ENCODE peak calls at places on chromosomes 7 and 10, in five cellular contexts. D is choroid plexus epithelial cell, I is heart left ventricle, F is body of pancreas, W is CD14-positive monocyte. M is an unnamed sample.

GRCh38 chr10:6624392-6624791 is 44.3 kb upstream of the PRKCQ start:
- DNase-seq in D (no peak), I (no peak), F (no peak), W (no peak), M (no peak)

GRCh38 chr10:30034433-30035137 is 24.8 kb downstream of the JCAD start:
- DNase-seq in D (no peak), I (no peak), F (no peak), W (no peak), M (no peak)

GRCh38 chr7:90593205-90593604 is 2.9 kb upstream of the CDK14 start:
- DNase-seq in D (peak; percentile 56), I (no peak), F (no peak), W (no peak), M (no peak)

GRCh38 chr10:30671011-30671616 is 41.6 kb upstream of the LYZL2 start:
- DNase-seq in D (peak; percentile 92), I (peak; percentile 26), F (peak; percentile 39), W (no peak), M (peak; percentile 48)

GRCh38 chr10:88236121-88236743 is 346.9 kb downstream of the RNLS start:
- DNase-seq in D (no peak), I (no peak), F (no peak), W (no peak), M (no peak)

GRCh38 chr7:33789871-33790270 is 115.5 kb upstream of the BMPER start:
- DNase-seq in D (peak; percentile 49), I (no peak), F (no peak), W (no peak), M (no peak)

GRCh38 chr7:44189286-44189992 is at the start of gene GCK:
- DNase-seq in D (no peak), I (no peak), F (peak; percentile 56), W (no peak), M (no peak)

GRCh38 chr7:157522189-157522588 is 185.4 kb downstream of the DNAJB6 start:
- DNase-seq in D (no peak), I (no peak), F (no peak), W (peak; percentile 6), M (no peak)

GRCh38 chr10:130138479-130138866 is 2.3 kb downstream of the GLRX3 start:
- DNase-seq in D (peak; percentile 63), I (no peak), F (no peak), W (no peak), M (no peak)

GRCh38 chr10:3136763-3137611 is 35.6 kb downstream of the PITRM1 start:
- DNase-seq in D (no peak), I (peak; percentile 59), F (peak; percentile 26), W (no peak), M (peak; percentile 63)

GRCh38 chr10:33196710-33197406 is 137.6 kb downstream of the NRP1 start:
- DNase-seq in D (no peak), I (peak; percentile 40), F (peak; percentile 34), W (no peak), M (peak; percentile 50)

GRCh38 chr7:32140540-32140939 is 70.3 kb upstream of the PDE1C start:
- DNase-seq in D (no peak), I (no peak), F (no peak), W (no peak), M (no peak)

GRCh38 chr7:121133444-121133843 is 144.9 kb downstream of the CPED1 start:
- DNase-seq in D (no peak), I (no peak), F (no peak), W (no peak), M (no peak)

GRCh38 chr10:20029523-20029922 is 213.3 kb downstream of the PLXDC2 start:
- DNase-seq in D (no peak), I (no peak), F (no peak), W (no peak), M (no peak)

GRCh38 chr7:45073031-45073842 is 15.5 kb downstream of the NACAD start:
- DNase-seq in D (peak; percentile 41), I (no peak), F (no peak), W (no peak), M (no peak)

GRCh38 chr7:122055072-122055471 is 89.0 kb downstream of the AASS start:
- DNase-seq in D (no peak), I (no peak), F (no peak), W (no peak), M (no peak)

GRCh38 chr7:98360221-98361124 is 40.4 kb downstream of the BAIAP2L1 start:
- DNase-seq in D (peak; percentile 47), I (no peak), F (peak; percentile 35), W (no peak), M (no peak)

GRCh38 chr10:3875842-3876235 is 90.8 kb upstream of the KLF6 start:
- DNase-seq in D (no peak), I (no peak), F (no peak), W (no peak), M (no peak)

GRCh38 chr10:130974171-130974570 is 337.4 kb downstream of the TCERG1L start:
- DNase-seq in D (no peak), I (no peak), F (no peak), W (no peak), M (no peak)

GRCh38 chr10:125538947-125539649 is 143.9 kb downstream of the TEX36 start:
- DNase-seq in D (no peak), I (peak; percentile 40), F (peak; percentile 90), W (no peak), M (peak; percentile 49)

DNA sequence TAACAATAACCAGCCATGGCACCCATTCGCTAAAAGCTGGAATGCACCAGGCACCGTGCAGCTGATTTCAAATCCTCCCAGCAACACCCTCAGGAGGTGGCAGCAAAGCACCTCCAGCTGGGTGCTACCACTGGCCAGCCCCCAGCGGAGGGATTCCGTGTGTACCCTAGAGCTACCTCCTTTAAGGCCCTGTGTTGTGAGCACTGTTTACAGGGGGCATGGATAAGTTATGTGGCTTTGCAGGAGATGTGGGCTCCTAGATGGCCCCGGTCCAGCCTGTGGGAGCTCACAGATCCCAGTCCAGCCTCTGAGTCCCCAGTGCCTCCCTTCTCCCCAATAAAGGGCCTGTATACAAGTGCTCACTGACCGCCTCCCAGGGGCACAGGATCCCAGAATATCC is 27.1 kb downstream of the TNRC18 start:
- DNase-seq in D (peak; percentile 22), I (no peak), F (no peak), W (no peak), M (no peak)
- TF ChIP-seq CTCF in D (peak; percentile 15), I (no peak), F (peak; percentile 17), W (peak; percentile 49), M (no peak)

GRCh38 chr10:117431160-117431559 is 55.9 kb upstream of the PDZD8 start:
- DNase-seq in D (peak; percentile 39), I (no peak), F (no peak), W (peak; percentile 19), M (no peak)
- TF ChIP-seq CTCF in D (peak; percentile 22), I (no peak), F (no peak), W (peak; percentile 47), M (no peak)

DNA sequence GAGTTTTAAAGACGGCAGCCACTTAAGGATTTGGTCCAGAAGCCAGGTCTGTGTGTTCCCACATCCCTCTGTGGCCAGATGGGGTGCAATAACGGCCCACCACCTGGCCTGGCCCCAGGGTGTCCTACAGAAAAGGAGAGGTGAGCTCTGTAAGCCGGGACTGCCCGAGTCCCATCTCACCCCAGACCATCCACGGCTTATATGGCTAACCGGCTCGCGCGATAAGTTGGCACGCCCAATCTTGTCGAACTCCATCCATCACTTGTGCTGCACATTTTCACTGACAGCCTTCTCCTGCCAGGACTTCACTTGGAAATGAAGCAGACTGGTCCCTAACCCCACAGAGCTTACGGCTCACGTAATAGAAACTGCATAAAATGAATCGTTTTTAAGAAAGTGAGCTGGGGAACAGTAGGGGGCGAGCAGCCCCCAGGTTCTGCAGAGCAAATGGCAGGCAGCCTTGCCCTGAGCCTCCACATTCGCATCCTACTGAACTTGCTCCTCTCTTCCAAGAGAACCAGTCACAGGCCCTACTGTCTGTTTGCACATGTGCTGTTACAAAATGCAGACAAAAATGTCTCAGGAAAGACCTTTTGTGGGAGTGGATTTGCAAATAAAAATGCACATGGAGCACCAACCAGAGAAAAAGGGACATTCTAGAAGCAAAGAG is 98.2 kb downstream of the TNS3 start:
- DNase-seq in D (peak; percentile 48), I (no peak), F (no peak), W (no peak), M (no peak)
- TF ChIP-seq CTCF in D (peak; percentile 41), I (no peak), F (no peak), W (no peak), M (no peak)

DNA sequence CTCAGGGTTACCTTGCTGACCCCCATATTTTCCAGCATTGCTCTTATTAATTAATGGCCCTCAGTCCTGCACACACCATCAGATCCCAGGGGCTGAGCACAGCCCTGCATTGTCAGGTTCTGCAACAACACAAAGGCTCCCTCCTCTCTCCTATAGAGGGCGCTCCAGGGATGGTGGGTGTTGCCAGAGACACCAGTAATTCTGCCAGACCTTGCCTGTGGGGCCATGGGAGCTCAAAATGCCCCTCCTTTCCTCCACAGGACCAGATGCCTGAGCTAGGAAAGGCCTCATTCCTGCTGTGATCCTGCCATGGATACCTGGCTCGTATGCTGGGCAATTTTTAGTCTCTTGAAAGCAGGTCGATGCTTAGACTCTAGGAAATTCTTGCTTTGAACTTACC is 42.8 kb upstream of the PRSS58 start:
- DNase-seq in D (no peak), I (no peak), F (no peak), W (no peak), M (no peak)
- TF ChIP-seq CTCF in D (peak; percentile 13), I (no peak), F (no peak), W (peak; percentile 48), M (no peak)

GRCh38 chr7:129210256-129210988 is 14.4 kb upstream of the AHCYL2 start:
- DNase-seq in D (peak; percentile 68), I (peak; percentile 76), F (peak; percentile 84), W (no peak), M (peak; percentile 78)

GRCh38 chr7:129212126-129212525 is 12.7 kb upstream of the AHCYL2 start:
- DNase-seq in D (no peak), I (no peak), F (no peak), W (no peak), M (no peak)

GRCh38 chr7:129210989-129211312 is 13.9 kb upstream of the AHCYL2 start:
- DNase-seq in D (no peak), I (no peak), F (no peak), W (no peak), M (no peak)

GRCh38 chr7:129212596-129212995 is 12.2 kb upstream of the AHCYL2 start:
- DNase-seq in D (no peak), I (no peak), F (no peak), W (no peak), M (no peak)

DNA sequence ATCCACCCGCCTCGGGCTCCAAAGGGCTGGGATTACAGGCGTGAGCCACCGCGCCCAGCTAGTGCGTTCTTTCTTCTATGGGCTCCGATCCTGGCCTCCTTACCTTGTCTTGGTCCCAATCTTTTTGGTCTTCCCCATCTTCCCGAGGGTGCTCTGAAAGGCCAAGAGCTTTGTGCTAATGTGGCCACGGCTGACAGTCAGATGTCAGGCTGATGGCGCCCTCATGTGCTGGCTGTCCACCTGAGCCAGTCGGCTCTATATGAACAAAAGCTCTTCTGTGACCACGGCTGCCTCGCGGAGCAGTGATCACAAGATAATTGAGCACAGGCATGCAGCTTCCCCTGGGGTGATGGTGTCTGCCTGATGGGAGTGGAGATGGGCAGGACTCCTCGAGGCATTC is 11.0 kb upstream of the AHCYL2 start:
- DNase-seq in D (peak; percentile 23), I (no peak), F (no peak), W (no peak), M (no peak)
- TF ChIP-seq CTCF in D (peak; percentile 15), I (no peak), F (no peak), W (no peak), M (no peak)

M was measured in heart right ventricle.